ENCODE peak calls at places on chromosomes 6 and 20, in nine cellular contexts. F is neural crest cell; K is NCI-H524 treated with DMSO at 0.1 percent for 48 hours; A is cerebellar nuclear complex; U is ELR; E is activated CD4-positive, alpha-beta T cell treated with anti-CD3 and anti-CD28 coated beads, Interleukin-2, amount 50 U/mL, for 1 hour; W is choroid plexus epithelial cell; I is T-helper 9 cell; O is activated T-cell treated with anti-CD3 and anti-CD28 coated beads for 24 hours. S is an unnamed sample.

GRCh38 chr6:170189236-170189635 is 101.6 kb downstream of the DLL1 start:
- DNase-seq in A (no peak), O (no peak), F (no peak), I (no peak), W (no peak), E (no peak), K (no peak), U (no peak), S (no peak)

GRCh38 chr6:122778961-122779671 is 400 bp upstream of the FABP7 start:
- DNase-seq in E (no peak), I (no peak), F (peak), W (no peak), A (peak), U (no peak), O (no peak), K (no peak), S (no peak)

GRCh38 chr6:33411632-33412005 is 805 bp downstream of the PHF1 start:
- DNase-seq in I (no peak), F (no peak), K (no peak), A (no peak), U (no peak), W (no peak), E (no peak), O (no peak), S (no peak)

GRCh38 chr6:7488494-7488893 is 53.0 kb upstream of the DSP start:
- DNase-seq in W (no peak), U (no peak), I (no peak), K (no peak), A (no peak), E (no peak), O (no peak), F (no peak), S (no peak)

GRCh38 chr6:38508894-38509293 is 130.8 kb downstream of the BTBD9 start:
- DNase-seq in K (no peak), U (peak), O (no peak), I (no peak), F (no peak), E (no peak), W (peak), A (no peak), S (peak)

GRCh38 chr20:39210331-39211074 is 248.4 kb downstream of the DHX35 start:
- DNase-seq in A (no peak), W (no peak), K (no peak), E (no peak), F (no peak), U (no peak), O (no peak), I (no peak), S (no peak)

GRCh38 chr6:155260686-155261085 is 3.1 kb upstream of the CLDN20 start:
- DNase-seq in O (no peak), U (no peak), A (no peak), I (no peak), E (no peak), K (no peak), W (no peak), F (no peak), S (no peak)

GRCh38 chr20:10463622-10464021 is 28.5 kb downstream of the SLX4IP start:
- DNase-seq in O (no peak), E (no peak), A (no peak), U (peak), F (no peak), I (no peak), W (peak), K (no peak), S (peak)

GRCh38 chr6:159085396-159085895 is 40.7 kb upstream of the TAGAP start:
- DNase-seq in O (no peak), A (no peak), W (no peak), U (no peak), F (no peak), K (no peak), E (no peak), I (no peak), S (no peak)

GRCh38 chr20:12594410-12595130 is 414.2 kb upstream of the SPTLC3 start:
- DNase-seq in A (no peak), I (no peak), W (peak), E (no peak), U (no peak), O (no peak), K (no peak), F (no peak), S (no peak)

GRCh38 chr6:45655630-45656422 is 278.1 kb upstream of the SUPT3H start:
- DNase-seq in O (no peak), K (no peak), U (peak), A (no peak), F (no peak), W (peak), E (no peak), I (no peak), S (peak)

GRCh38 chr6:158384671-158385110 is 72.4 kb downstream of the TULP4 start:
- DNase-seq in K (no peak), E (no peak), F (no peak), U (no peak), A (no peak), O (no peak), I (no peak), W (no peak), S (no peak)

GRCh38 chr20:24631173-24631505 is 161.7 kb downstream of the SYNDIG1 start:
- DNase-seq in W (no peak), I (no peak), A (no peak), U (no peak), K (no peak), O (no peak), E (no peak), F (no peak), S (no peak)

GRCh38 chr20:52193886-52194545 is 2.4 kb upstream of the ZFP64 start:
- DNase-seq in A (no peak), E (no peak), W (no peak), K (no peak), I (no peak), O (no peak), U (no peak), F (no peak), S (no peak)

GRCh38 chr20:62860924-62861691 is 514 bp downstream of the TCFL5 start:
- DNase-seq in E (peak), W (peak), I (peak), K (no peak), O (peak), F (no peak), A (no peak), U (peak), S (no peak)

GRCh38 chr6:166910601-166911000 is 45.7 kb downstream of the RNASET2 start:
- DNase-seq in F (no peak), O (no peak), K (no peak), A (no peak), W (peak), I (no peak), E (no peak), U (peak), S (no peak)

GRCh38 chr6:163554663-163555062 is 140.1 kb downstream of the QKI start:
- DNase-seq in E (peak), W (peak), A (no peak), I (peak), U (peak), F (peak), O (peak), K (no peak), S (peak)

GRCh38 chr6:100493206-100493888 is 28.6 kb upstream of the SIM1 start:
- DNase-seq in K (no peak), O (no peak), I (no peak), A (no peak), U (no peak), E (no peak), W (no peak), F (no peak), S (no peak)

GRCh38 chr20:3811421-3812258 is 8.7 kb upstream of the AP5S1 start:
- DNase-seq in K (no peak), F (no peak), W (peak), U (peak), E (peak), O (peak), I (peak), A (peak), S (peak)

GRCh38 chr20:60008130-60008808 is 50.0 kb downstream of the CDH26 start:
- DNase-seq in W (no peak), U (no peak), F (no peak), K (no peak), I (no peak), E (no peak), A (no peak), O (no peak), S (no peak)

GRCh38 chr6:72832271-72832670 is 210.4 kb downstream of the KCNQ5 start:
- DNase-seq in U (no peak), K (no peak), F (no peak), O (no peak), W (no peak), I (no peak), E (no peak), A (no peak), S (no peak)

GRCh38 chr6:170035896-170036295 is 255.0 kb downstream of the DLL1 start:
- DNase-seq in W (no peak), U (no peak), A (no peak), E (no peak), K (no peak), O (no peak), I (no peak), F (no peak), S (no peak)

GRCh38 chr6:150403458-150404245 is 34.8 kb downstream of the IYD start:
- DNase-seq in F (no peak), E (no peak), K (peak), O (no peak), I (no peak), A (no peak), U (peak), W (peak), S (peak)

GRCh38 chr6:4367643-4368042 is 232.3 kb upstream of the ECI2 start:
- DNase-seq in A (no peak), W (no peak), E (no peak), O (no peak), U (no peak), I (no peak), K (no peak), F (no peak), S (no peak)

GRCh38 chr6:70221025-70221714 is 81.7 kb downstream of the COL9A1 start:
- DNase-seq in A (no peak), U (peak), E (peak), W (peak), K (no peak), I (no peak), O (no peak), F (no peak), S (peak)

GRCh38 chr6:133436652-133437051 is 195.5 kb downstream of the EYA4 start:
- DNase-seq in E (no peak), A (no peak), I (no peak), U (peak), W (peak), K (no peak), O (no peak), F (no peak), S (peak)

GRCh38 chr20:50367104-50367674 is 143.0 kb upstream of the PTPN1 start:
- DNase-seq in F (no peak), O (no peak), A (no peak), I (no peak), K (no peak), U (no peak), E (no peak), W (no peak), S (no peak)

GRCh38 chr20:37376791-37377190 is 30.9 kb downstream of the SRC start:
- DNase-seq in W (no peak), U (no peak), F (no peak), O (no peak), E (no peak), A (no peak), K (no peak), I (no peak), S (no peak)

GRCh38 chr20:62066983-62067433 is 1.3 kb upstream of the TAF4 start:
- DNase-seq in W (no peak), A (no peak), U (peak), K (no peak), F (no peak), E (peak), O (no peak), I (no peak), S (peak)

GRCh38 chr20:10316582-10316981 is 98.0 kb downstream of the SNAP25 start:
- DNase-seq in U (peak), I (no peak), K (no peak), A (no peak), F (no peak), O (no peak), E (no peak), W (no peak), S (no peak)

GRCh38 chr6:121520337-121521163 is 85.1 kb downstream of the GJA1 start:
- DNase-seq in I (no peak), K (no peak), E (no peak), U (peak), F (no peak), A (no peak), W (peak), O (no peak), S (peak)

GRCh38 chr6:147234685-147235084 is 30.5 kb downstream of the STXBP5 start:
- DNase-seq in A (no peak), K (no peak), U (no peak), O (no peak), F (no peak), E (no peak), I (no peak), W (no peak), S (no peak)

GRCh38 chr20:58102744-58103516 is 125.5 kb downstream of the ANKRD60 start:
- DNase-seq in F (no peak), A (no peak), K (no peak), U (peak), I (no peak), E (no peak), O (peak), W (no peak), S (no peak)

GRCh38 chr20:33689973-33690372 is 3.8 kb upstream of the E2F1 start:
- DNase-seq in A (no peak), I (peak), O (no peak), E (peak), F (no peak), K (no peak), U (peak), W (peak), S (peak)

GRCh38 chr6:3314176-3314575 is 55.4 kb downstream of the PSMG4 start:
- DNase-seq in O (no peak), F (no peak), E (no peak), A (no peak), U (no peak), K (no peak), W (no peak), I (no peak), S (no peak)

GRCh38 chr6:143753678-143754077 is 75.9 kb downstream of the PHACTR2 start:
- DNase-seq in I (no peak), U (no peak), W (no peak), E (no peak), K (no peak), F (no peak), A (no peak), O (no peak), S (no peak)

GRCh38 chr6:40389176-40389767 is 197.9 kb downstream of the LRFN2 start:
- DNase-seq in F (no peak), U (no peak), A (no peak), K (no peak), E (no peak), I (no peak), O (no peak), W (no peak), S (no peak)